ENCODE peak calls at places on chromosome 16, in ten cellular contexts. C is naive B cell; I is NCI-H460; Z is uterus; X is RPMI7951; Y is hypothalamus; W is amygdala; H is activated naive CD4-positive, alpha-beta T cell treated with anti-CD3 and anti-CD28 coated beads for 36 hours; O is HFFc6; K is kidney tubule cell. G is an unnamed sample.

GRCh38 chr16:24125199-24125598 is 130.9 kb upstream of the CACNG3 start:
- DNase-seq in Z (no peak), O (no peak), C (no peak), X (no peak), I (no peak), Y (no peak), K (no peak), W (no peak), H (no peak), G (no peak)

GRCh38 chr16:26521626-26522025 is 545.1 kb upstream of the C16orf82 start:
- DNase-seq in K (no peak), W (no peak), X (no peak), H (no peak), C (no peak), Z (no peak), I (no peak), Y (no peak), O (no peak), G (no peak)

GRCh38 chr16:268141-269053 is 7.3 kb downstream of the RGS11 start:
- DNase-seq in C (no peak), Y (no peak), W (no peak), K (no peak), H (no peak), O (no peak), X (peak; percentile 3), Z (no peak), I (no peak), G (peak; percentile 5)

GRCh38 chr16:80751167-80751566 is 53.2 kb downstream of the CDYL2 start:
- DNase-seq in C (no peak), Z (no peak), K (no peak), H (no peak), X (no peak), O (peak; percentile 43), Y (peak; percentile 19), W (peak; percentile 3), I (no peak), G (no peak)

GRCh38 chr16:31569360-31569717 is 41.6 kb downstream of the AHSP start:
- DNase-seq in O (no peak), Z (no peak), C (no peak), X (no peak), Y (no peak), H (no peak), K (no peak), W (no peak), I (no peak), G (no peak)

GRCh38 chr16:3122926-3123570 is 10.7 kb downstream of the ZNF205 start:
- DNase-seq in W (no peak), C (no peak), Y (no peak), K (no peak), X (peak; percentile 16), Z (no peak), I (no peak), H (no peak), O (no peak), G (no peak)

GRCh38 chr16:11016993-11017392 is 72.6 kb downstream of the CLEC16A start:
- DNase-seq in Y (no peak), C (no peak), W (peak; percentile 11), H (peak; percentile 30), X (peak; percentile 88), Z (peak; percentile 51), O (peak; percentile 37), K (peak; percentile 50), I (no peak), G (no peak)

GRCh38 chr16:75385507-75386152 is 47.7 kb downstream of the CFDP1 start:
- DNase-seq in W (no peak), I (peak; percentile 63), O (peak; percentile 70), H (no peak), Y (no peak), Z (peak; percentile 47), K (peak; percentile 80), X (peak; percentile 73), C (peak; percentile 50), G (peak; percentile 16)

GRCh38 chr16:4334724-4335495 is 16.2 kb downstream of the PAM16 start:
- DNase-seq in Y (no peak), C (no peak), K (no peak), X (no peak), O (no peak), W (no peak), Z (no peak), I (no peak), H (no peak), G (no peak)

GRCh38 chr16:52318259-52319008 is 228.5 kb downstream of the TOX3 start:
- DNase-seq in C (no peak), I (no peak), W (no peak), X (no peak), Z (no peak), O (no peak), Y (no peak), H (no peak), K (no peak), G (no peak)

GRCh38 chr16:12569061-12569460 is 234.6 kb downstream of the CPPED1 start:
- DNase-seq in C (no peak), K (peak; percentile 27), I (no peak), W (no peak), Y (no peak), O (no peak), H (no peak), X (peak; percentile 11), Z (no peak), G (no peak)

GRCh38 chr16:68072038-68072695 is 13.0 kb upstream of the NFATC3 start:
- DNase-seq in H (no peak), C (no peak), O (peak; percentile 81), Y (no peak), W (no peak), K (peak; percentile 73), X (peak; percentile 50), Z (peak; percentile 68), I (no peak), G (no peak)

GRCh38 chr16:67186550-67186950 is 2.8 kb upstream of the MATCAP1 start:
- DNase-seq in C (no peak), O (peak; percentile 64), I (no peak), W (no peak), K (peak; percentile 93), X (peak; percentile 71), Y (no peak), H (no peak), Z (no peak), G (no peak)

GRCh38 chr16:75065149-75065807 is 51.3 kb downstream of the LDHD start:
- DNase-seq in W (no peak), H (peak; percentile 56), Z (no peak), X (no peak), I (peak; percentile 19), Y (no peak), K (peak; percentile 33), C (no peak), O (no peak), G (no peak)

GRCh38 chr16:87790278-87791023 is 24.7 kb upstream of the KLHDC4 start:
- DNase-seq in H (no peak), K (peak; percentile 37), X (peak; percentile 95), W (peak; percentile 10), Z (no peak), C (no peak), Y (peak; percentile 28), I (no peak), O (no peak), G (no peak)

GRCh38 chr16:83771306-83771942 is 36.4 kb upstream of the HSBP1 start:
- DNase-seq in Z (peak; percentile 18), H (no peak), Y (peak; percentile 27), W (no peak), O (no peak), X (peak; percentile 21), I (no peak), C (no peak), K (peak; percentile 18), G (no peak)

GRCh38 chr16:61576476-61576875 is 459.8 kb downstream of the CDH8 start:
- DNase-seq in K (no peak), Y (no peak), X (no peak), I (no peak), C (no peak), W (no peak), H (no peak), Z (no peak), O (no peak), G (no peak)

GRCh38 chr16:84933774-84934571 is 77.4 kb downstream of the ZDHHC7 start:
- DNase-seq in I (no peak), H (no peak), Z (peak; percentile 72), X (peak; percentile 54), W (peak; percentile 70), Y (peak; percentile 68), O (peak; percentile 8), K (peak; percentile 18), C (no peak), G (no peak)

GRCh38 chr16:56336071-56336688 is 89.2 kb downstream of the AMFR start:
- DNase-seq in O (no peak), H (no peak), W (no peak), Y (no peak), C (no peak), Z (no peak), I (no peak), K (peak; percentile 46), X (no peak), G (no peak)